ENCODE peak calls at places on chromosome 15, in nine cellular contexts. V is Caco-2; N is stimulated activated naive CD4-positive, alpha-beta T cell treated with Interleukin-2 at 50 U/mL for 16 hours; B is IMR-90; H is SIG-M5; D is GM20000; U is ovary; F is posterior cingulate gyrus; A is GM12891. T is an unnamed sample.

GRCh38 chr15:85333132-85333831 is 47.1 kb upstream of the AKAP13 start:
- DNase-seq in D (no peak), B (peak; percentile 96), U (no peak), N (no peak), H (no peak), V (peak; percentile 17), F (no peak), A (no peak), T (no peak)

GRCh38 chr15:52652984-52653383 is 26.2 kb downstream of the ATOSA start:
- DNase-seq in U (no peak), N (no peak), D (no peak), H (no peak), A (no peak), F (no peak), V (no peak), B (peak; percentile 92), T (no peak)

GRCh38 chr15:31273258-31273941 is 53.2 kb upstream of the KLF13 start:
- DNase-seq in U (no peak), D (no peak), A (no peak), H (no peak), F (no peak), N (no peak), B (no peak), V (no peak), T (no peak)

GRCh38 chr15:57118013-57118799 is 199.8 kb downstream of the TCF12 start:
- DNase-seq in A (no peak), U (no peak), N (no peak), D (no peak), F (no peak), B (peak; percentile 31), H (no peak), V (no peak), T (no peak)

GRCh38 chr15:35005933-35006332 is 17.8 kb upstream of the ZNF770 start:
- DNase-seq in A (no peak), D (no peak), N (no peak), B (no peak), U (no peak), V (no peak), H (no peak), F (no peak), T (no peak)

GRCh38 chr15:87753539-87753938 is 503.0 kb downstream of the NTRK3 start:
- DNase-seq in A (no peak), N (no peak), H (no peak), B (no peak), F (no peak), U (no peak), D (no peak), V (no peak), T (no peak)

GRCh38 chr15:45903283-45903682 is 268.5 kb downstream of the SQOR start:
- DNase-seq in D (no peak), U (no peak), V (no peak), F (no peak), H (no peak), N (no peak), A (no peak), B (no peak), T (no peak)

GRCh38 chr15:74525946-74526345 is 15.1 kb upstream of the ARID3B start:
- DNase-seq in H (no peak), N (no peak), B (peak; percentile 90), D (no peak), F (no peak), A (no peak), U (no peak), V (no peak), T (no peak)

GRCh38 chr15:25542648-25543047 is 103.8 kb upstream of the UBE3A start:
- DNase-seq in F (no peak), H (no peak), U (no peak), D (no peak), B (no peak), V (no peak), N (no peak), A (no peak), T (no peak)

GRCh38 chr15:80202016-80202315 is 49.2 kb downstream of the FAH start:
- DNase-seq in N (no peak), A (no peak), U (no peak), B (no peak), D (no peak), H (no peak), V (no peak), F (no peak), T (no peak)

GRCh38 chr15:53477981-53478766 is 281.3 kb downstream of the WDR72 start:
- DNase-seq in B (no peak), D (no peak), F (no peak), H (no peak), A (no peak), N (no peak), U (no peak), V (no peak), T (no peak)

GRCh38 chr15:101027920-101028319 is 108.8 kb downstream of the LRRK1 start:
- DNase-seq in A (no peak), U (peak; percentile 6), N (no peak), B (no peak), H (no peak), V (no peak), F (no peak), D (no peak), T (no peak)

GRCh38 chr15:66452421-66452820 is 45.1 kb downstream of the SNAPC5 start:
- DNase-seq in V (no peak), H (no peak), U (no peak), D (no peak), F (no peak), A (no peak), B (no peak), N (no peak), T (no peak)

GRCh38 chr15:97745481-97746071 is 214.9 kb upstream of the ARRDC4 start:
- DNase-seq in H (no peak), N (no peak), A (peak; percentile 4), D (peak; percentile 29), F (no peak), V (peak; percentile 70), B (no peak), U (no peak), T (peak; percentile 41)

GRCh38 chr15:63493451-63493850 is 10.9 kb upstream of the USP3 start:
- DNase-seq in B (no peak), D (no peak), U (no peak), F (no peak), H (no peak), V (no peak), N (no peak), A (no peak), T (no peak)

GRCh38 chr15:68601206-68602197 is 22.7 kb downstream of the CORO2B start:
- DNase-seq in B (no peak), V (no peak), A (no peak), F (no peak), N (no peak), H (no peak), U (no peak), D (no peak), T (no peak)

GRCh38 chr15:81229596-81229995 is 32.9 kb downstream of the IL16 start:
- DNase-seq in H (no peak), F (no peak), A (no peak), D (no peak), B (no peak), U (no peak), V (no peak), N (no peak), T (no peak)

GRCh38 chr15:88752956-88753355 is 50.3 kb upstream of the ACAN start:
- DNase-seq in B (no peak), U (no peak), D (no peak), V (no peak), H (no peak), F (no peak), A (no peak), N (no peak), T (no peak)

GRCh38 chr15:36612063-36612788 is 32.8 kb downstream of the CDIN1 start:
- DNase-seq in V (no peak), A (no peak), U (no peak), B (peak; percentile 97), N (no peak), F (no peak), H (no peak), D (no peak), T (no peak)